ENCODE peak calls at places on chromosomes 13 and 19, in four cellular contexts. V is sigmoid colon, O is tibial artery, J is aorta. Y is an unnamed sample. For H3K36me3, the result is how much of the 10 kb centered on the place peaks cover.

GRCh38 chr13:46866150-46866549 is 30.7 kb downstream of the HTR2A start:
- DNase-seq in V (peak), O (peak), J (no peak), Y (peak)

GRCh38 chr19:33286899-33287298 is 15.4 kb downstream of the CEBPA start:
- DNase-seq in O (no peak), V (no peak), J (no peak), Y (no peak)

GRCh38 chr13:79775830-79776229 is 294.9 kb downstream of the NDFIP2 start:
- DNase-seq in J (no peak), V (no peak), O (peak), Y (peak)

GRCh38 chr13:44726214-44726613 is 150.1 kb upstream of the TSC22D1 start:
- DNase-seq in V (no peak), J (no peak), O (no peak), Y (no peak)

GRCh38 chr19:9932835-9933234 is 3.5 kb downstream of the OLFM2 start:
- DNase-seq in J (no peak), O (no peak), V (no peak), Y (no peak)

GRCh38 chr19:23787106-23787505 is 28.4 kb upstream of the ZNF681 start:
- DNase-seq in J (no peak), V (no peak), O (no peak), Y (no peak)

GRCh38 chr19:8576273-8576993 is 809 bp downstream of the MYO1F start:
- DNase-seq in J (no peak), O (no peak), V (no peak), Y (peak)

GRCh38 chr13:87669379-87669978 is 1.7 kb upstream of the SLITRK5 start:
- DNase-seq in O (no peak), V (no peak), J (no peak), Y (peak)

GRCh38 chr13:33918199-33918932 is 100.4 kb downstream of the RFC3 start:
- DNase-seq in V (no peak), J (no peak), O (no peak), Y (no peak)

GRCh38 chr19:37007587-37008220 is 70.5 kb upstream of the ZNF420 start:
- DNase-seq in O (no peak), J (peak), V (peak), Y (peak)

GRCh38 chr13:43377955-43378354 is 354.6 kb downstream of the DNAJC15 start:
- DNase-seq in O (no peak), J (no peak), V (no peak), Y (no peak)

GRCh38 chr13:41751734-41752445 is 209.0 kb downstream of the VWA8 start:
- DNase-seq in O (no peak), J (no peak), V (no peak), Y (no peak)

GRCh38 chr19:27955484-27955883 is 1257.5 kb downstream of the UQCRFS1 start:
- DNase-seq in O (no peak), J (no peak), V (no peak), Y (no peak)

GRCh38 chr13:98014766-98015165 is 61.3 kb downstream of the IPO5 start:
- DNase-seq in J (no peak), O (no peak), V (no peak), Y (no peak)

GRCh38 chr19:8626823-8627222 is 3.6 kb upstream of the NFILZ start:
- DNase-seq in O (no peak), J (no peak), V (no peak), Y (no peak)

GRCh38 chr13:110135977-110136597 is 170.9 kb downstream of the COL4A1 start:
- DNase-seq in V (no peak), J (no peak), O (no peak), Y (no peak)

GRCh38 chr13:100694722-100695644 is 20.4 kb upstream of the TMTC4 start:
- DNase-seq in V (no peak), O (no peak), J (no peak), Y (peak)

GRCh38 chr19:15294591-15294990 is 37.7 kb downstream of the BRD4 start:
- DNase-seq in V (no peak), O (no peak), J (no peak), Y (no peak)

GRCh38 chr13:30847697-30848307 is 58.3 kb upstream of the MEDAG start:
- DNase-seq in V (no peak), O (peak), J (no peak), Y (no peak)

GRCh38 chr19:51259348-51260245 is 8.7 kb downstream of the SIGLECL1 start:
- DNase-seq in J (no peak), V (no peak), O (peak), Y (peak)

GRCh38 chr13:106548064-106548696 is 12.7 kb upstream of the EFNB2 start:
- DNase-seq in O (no peak), V (no peak), J (no peak), Y (no peak)

GRCh38 chr13:111051656-111052232 is 63.4 kb upstream of the ARHGEF7 start:
- DNase-seq in V (no peak), J (no peak), O (no peak), Y (no peak)

GRCh38 chr19:33620611-33621010 is 1.1 kb upstream of the CHST8 start:
- DNase-seq in O (no peak), V (peak), J (peak), Y (no peak)

GRCh38 chr13:96159731-96160130 is 69.8 kb downstream of the HS6ST3 start:
- DNase-seq in O (no peak), J (no peak), V (no peak), Y (no peak)

GRCh38 chr13:76991432-76991795 is 467 bp upstream of the CLN5 start:
- DNase-seq in V (peak), O (no peak), J (no peak), Y (peak)

GRCh38 chr19:11685676-11686650 is 52.8 kb downstream of the ZNF823 start:
- DNase-seq in O (no peak), V (no peak), J (no peak), Y (no peak)

GRCh38 chr13:51435002-51435578 is 17.7 kb downstream of the INTS6 start:
- DNase-seq in V (no peak), J (no peak), O (no peak), Y (peak)

GRCh38 chr13:112861876-112862615 is 107.0 kb upstream of the MCF2L start:
- DNase-seq in J (peak), V (peak), O (no peak), Y (no peak)

GRCh38 chr13:40220299-40220935 is 446.0 kb downstream of the FOXO1 start:
- DNase-seq in O (no peak), J (no peak), V (no peak), Y (no peak)

GRCh38 chr19:54451331-54451871 is 2.4 kb downstream of the LENG8 start:
- DNase-seq in O (no peak), V (no peak), J (no peak), Y (no peak)

GRCh38 chr19:33634361-33635091 is 12.8 kb downstream of the CHST8 start:
- DNase-seq in J (peak), V (peak), O (no peak), Y (no peak)

GRCh38 chr13:52949744-52950143 is 78.9 kb upstream of the OLFM4 start:
- DNase-seq in V (no peak), O (no peak), J (no peak), Y (no peak)

GRCh38 chr13:30194906-30195305 is 112.4 kb downstream of the KATNAL1 start:
- DNase-seq in V (no peak), J (no peak), O (no peak), Y (no peak)

GRCh38 chr13:23771966-23772365 is 117.2 kb downstream of the MIPEP start:
- DNase-seq in V (no peak), J (no peak), O (no peak), Y (no peak)

GRCh38 chr13:30849611-30850010 is 56.5 kb upstream of the MEDAG start:
- DNase-seq in V (no peak), O (no peak), J (no peak), Y (no peak)

GRCh38 chr19:30083701-30084156 is 141.7 kb downstream of the URI1 start:
- DNase-seq in J (no peak), O (no peak), V (no peak), Y (no peak)

GRCh38 chr13:99803141-99803540 is 168.4 kb downstream of the ZIC5 start:
- DNase-seq in V (no peak), O (no peak), J (no peak), Y (no peak)

GRCh38 chr19:16516923-16517610 is 20.9 kb downstream of the C19orf44 start:
- DNase-seq in O (no peak), J (no peak), V (no peak), Y (no peak)

GRCh38 chr13:30038884-30039283 is 188.5 kb upstream of the UBL3 start:
- DNase-seq in V (no peak), O (no peak), J (no peak), Y (no peak)

GRCh38 chr19:46014534-46014933 is 8.3 kb downstream of the PGLYRP1 start:
- DNase-seq in O (no peak), V (no peak), J (no peak), Y (no peak)

GRCh38 chr19:46015080-46015960 is 7.5 kb downstream of the PGLYRP1 start:
- DNase-seq in O (peak), J (peak), V (no peak), Y (peak)

GRCh38 chr19:46017095-46017429 is 5.8 kb downstream of the PGLYRP1 start:
- DNase-seq in V (peak), J (no peak), O (no peak), Y (no peak)

GRCh38 chr19:46016426-46017094 is 6.3 kb downstream of the PGLYRP1 start:
- DNase-seq in O (peak), V (peak), J (peak), Y (peak)

GRCh38 chr19:46015961-46016425 is 6.9 kb downstream of the PGLYRP1 start:
- DNase-seq in O (no peak), J (no peak), V (no peak), Y (no peak)
- H3K4me3 ChIP-seq in O (peak), J (peak), V (peak), Y (no peak)

GRCh38 chr19:4969772-4970531 is 1.0 kb downstream of the KDM4B start:
- DNase-seq in O (no peak), J (peak), V (no peak), Y (peak)
- H3K27ac ChIP-seq in O (peak), J (no peak), V (peak), Y (no peak)

GRCh38 chr19:39483141-39483540 is 2.5 kb downstream of the TIMM50 start:
- DNase-seq in J (no peak), O (no peak), V (no peak), Y (no peak)
- H3K36me3 ChIP-seq in J (under half), O (under half), V (under half), Y (under half)

GRCh38 chr19:3882041-3882384 is 1.5 kb downstream of the ATCAY start:
- DNase-seq in V (no peak), O (no peak), J (no peak), Y (no peak)
- H3K4me3 ChIP-seq in V (no peak), O (no peak), J (no peak), Y (no peak)

GRCh38 chr13:73090812-73091187 is 32.0 kb downstream of the KLF5 start:
- DNase-seq in V (no peak), O (no peak), J (no peak), Y (no peak)
- H3K27ac ChIP-seq in V (no peak), O (no peak), J (no peak), Y (peak)